ENCODE peak calls at places on chromosomes 3 and 15, in four cellular contexts. K is HepG2, B is K562, S is GM12878. V is an unnamed sample.

GRCh38 chr3:126287536-126288181 is 69.5 kb downstream of the KLF15 start:
- DNase-seq in B (no peak), S (no peak), K (peak), V (peak)

GRCh38 chr3:16516695-16517481 is 3.4 kb upstream of the RFTN1 start:
- DNase-seq in S (no peak), B (no peak), K (peak), V (no peak)

GRCh38 chr3:134083008-134083407 is 53.3 kb upstream of the SLCO2A1 start:
- DNase-seq in B (no peak), S (no peak), K (no peak), V (no peak)

GRCh38 chr15:35168464-35168863 is 83.4 kb upstream of the NANOGP8 start:
- DNase-seq in K (no peak), B (no peak), S (no peak), V (no peak)

GRCh38 chr3:45498532-45498931 is 96.0 kb upstream of the LIMD1 start:
- DNase-seq in K (no peak), S (no peak), B (no peak), V (no peak)

GRCh38 chr15:75107905-75108838 is 84.8 kb downstream of the PPCDC start:
- DNase-seq in B (no peak), K (peak), S (peak), V (no peak)

GRCh38 chr3:124701687-124702086 is 28.6 kb upstream of the UMPS start:
- DNase-seq in S (no peak), B (no peak), K (peak), V (no peak)

GRCh38 chr3:152346058-152346457 is 77.3 kb downstream of the MBNL1 start:
- DNase-seq in S (no peak), B (no peak), K (no peak), V (no peak)

GRCh38 chr3:58217209-58217811 is 6.5 kb upstream of the DNASE1L3 start:
- DNase-seq in S (no peak), K (peak), B (no peak), V (peak)

GRCh38 chr15:98518823-98519561 is 129.3 kb upstream of the IGF1R start:
- DNase-seq in B (peak), S (no peak), K (peak), V (peak)

GRCh38 chr15:29097168-29097567 is 172.5 kb downstream of the NSMCE3 start:
- DNase-seq in S (no peak), B (no peak), K (no peak), V (no peak)

GRCh38 chr3:31892500-31892899 is 88.6 kb downstream of the OSBPL10 start:
- DNase-seq in S (no peak), K (no peak), B (no peak), V (no peak)

GRCh38 chr3:54133196-54133595 is 10.8 kb downstream of the CACNA2D3 start:
- DNase-seq in B (no peak), K (no peak), S (no peak), V (no peak)

GRCh38 chr3:42701371-42702065 is 1.1 kb downstream of the HHATL start:
- DNase-seq in B (peak), S (no peak), K (peak), V (peak)

GRCh38 chr3:171108066-171108465 is 81.5 kb upstream of the SLC2A2 start:
- DNase-seq in S (no peak), B (no peak), K (no peak), V (no peak)

GRCh38 chr3:184368116-184368803 is 6.8 kb downstream of the POLR2H start:
- DNase-seq in B (no peak), K (no peak), S (no peak), V (no peak)

GRCh38 chr15:63203451-63204090 is 14.2 kb downstream of the RAB8B start:
- DNase-seq in S (no peak), K (no peak), B (peak), V (no peak)

GRCh38 chr3:53506110-53506762 is 11.8 kb downstream of the CACNA1D start:
- DNase-seq in B (no peak), S (no peak), K (no peak), V (no peak)

GRCh38 chr3:197117107-197117506 is 87.5 kb upstream of the MELTF start:
- DNase-seq in K (no peak), S (peak), B (no peak), V (no peak)

GRCh38 chr15:100113351-100114075 is 228.3 kb downstream of the ADAMTS17 start:
- DNase-seq in B (no peak), S (no peak), K (no peak), V (no peak)
- TF ChIP-seq TCF7 in B (no peak), S (no peak), K (no peak), V (no peak)

DNA sequence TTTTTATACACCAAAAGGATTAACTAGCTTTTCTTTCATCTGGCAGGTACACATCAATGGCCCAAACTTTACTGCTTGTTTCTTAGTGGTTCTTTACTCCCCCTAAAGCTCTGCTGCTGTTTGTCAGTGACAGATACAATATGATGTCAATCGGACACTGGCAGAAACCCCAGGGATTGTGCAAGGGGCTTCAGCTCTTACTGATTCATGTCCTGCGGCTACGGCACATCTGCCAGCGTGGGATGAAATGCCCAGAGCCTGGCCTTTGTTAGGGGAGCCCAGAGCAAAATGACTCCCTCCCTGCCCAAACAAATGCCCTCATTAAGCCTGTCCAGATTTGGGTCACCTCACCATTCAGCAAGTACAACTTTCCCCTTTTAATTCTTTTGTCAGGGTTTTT is 28.3 kb downstream of the SRP14 start:
- DNase-seq in B (no peak), K (no peak), S (no peak), V (no peak)
- TF ChIP-seq TCF7 in B (no peak), K (no peak), S (no peak), V (no peak)

GRCh38 chr15:57909388-57909787 is 156.1 kb downstream of the ALDH1A2 start:
- DNase-seq in K (no peak), B (no peak), S (no peak), V (no peak)
- TF ChIP-seq TCF7 in K (no peak), B (no peak), S (no peak), V (no peak)

GRCh38 chr3:41574900-41575299 is 375.6 kb downstream of the CTNNB1 start:
- DNase-seq in K (no peak), S (no peak), B (peak), V (no peak)
- TF ChIP-seq TCF7 in K (no peak), S (no peak), B (no peak), V (no peak)

GRCh38 chr3:40505599-40506462 is at the start of gene ZNF620:
- DNase-seq in K (peak), B (peak), S (no peak), V (peak)
- TF ChIP-seq TCF7 in K (no peak), B (no peak), S (no peak), V (no peak)

GRCh38 chr3:141403576-141403975 is 35.3 kb downstream of the ZBTB38 start:
- DNase-seq in B (no peak), K (no peak), S (no peak), V (no peak)

GRCh38 chr3:141401095-141401494 is 32.8 kb downstream of the ZBTB38 start:
- DNase-seq in S (no peak), B (no peak), K (no peak), V (no peak)

GRCh38 chr3:141399979-141400971 is 32.0 kb downstream of the ZBTB38 start:
- DNase-seq in B (no peak), S (no peak), K (peak), V (no peak)

GRCh38 chr3:141401584-141402475 is 33.5 kb downstream of the ZBTB38 start:
- DNase-seq in K (no peak), B (no peak), S (no peak), V (peak)

DNA sequence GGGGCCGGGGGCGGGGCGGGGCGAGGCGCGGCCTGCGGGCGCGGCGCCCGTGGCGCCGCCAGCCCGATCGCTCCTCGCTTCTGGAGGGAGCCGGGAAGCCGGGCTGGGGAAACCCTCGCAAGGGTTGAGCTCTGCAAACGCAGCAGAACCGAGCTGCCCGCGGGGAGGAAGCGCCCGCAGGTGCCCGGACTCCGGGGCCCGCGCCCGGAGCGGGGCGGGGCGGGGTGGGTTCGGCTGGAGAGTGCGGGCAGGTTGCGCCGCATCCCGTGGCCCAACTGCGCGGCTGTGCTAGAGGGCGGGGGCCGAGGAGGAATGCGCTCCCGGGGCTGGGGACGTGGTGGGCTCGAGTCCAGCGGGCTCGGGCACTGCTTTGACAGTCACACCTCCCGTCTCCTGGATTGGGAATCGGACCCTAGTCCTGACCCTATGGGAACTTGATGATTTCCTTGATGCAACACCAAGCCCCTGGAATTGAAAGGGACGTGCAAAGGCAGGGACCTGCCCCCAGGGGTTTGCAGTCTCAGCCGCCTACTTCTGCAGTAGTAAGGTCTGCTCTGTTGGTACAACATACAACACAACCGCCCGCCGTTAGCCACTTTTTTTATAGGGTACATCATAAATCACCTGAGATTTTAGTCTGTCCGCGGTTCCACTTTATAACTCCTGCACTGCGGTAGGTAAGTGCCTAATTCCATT is 34.3 kb downstream of the ZBTB38 start:
- DNase-seq in S (no peak), K (peak), B (no peak), V (peak)
- TF ChIP-seq TCF7 in S (no peak), K (no peak), B (no peak), V (no peak)

V was measured in WTC11.